ENCODE peak calls at places on chromosomes 4 and X, in seven cellular contexts. X is cardiac muscle cell, V is endothelial cell of umbilical vein, M is mammary epithelial cell, Y is heart right ventricle, H is RWPE1, R is dorsolateral prefrontal cortex. L is an unnamed sample.

GRCh38 chrX:22323541-22323940 is 50.8 kb downstream of the CBLL2 start:
- DNase-seq in Y (no peak), V (peak; percentile 58), H (peak; percentile 37), M (peak; percentile 57), R (no peak), X (no peak), L (no peak)

GRCh38 chr4:185219551-185220344 is 10.3 kb downstream of the SNX25 start:
- DNase-seq in Y (peak; percentile 25), R (peak; percentile 51), H (no peak), M (no peak), X (no peak), V (peak; percentile 45), L (peak; percentile 77)

GRCh38 chr4:304987-305680 is at the start of gene ZNF732:
- DNase-seq in H (peak; percentile 95), M (peak; percentile 89), Y (peak; percentile 18), R (peak; percentile 29), V (peak; percentile 27), X (peak; percentile 95), L (no peak)

GRCh38 chr4:48604527-48604926 is 114.5 kb downstream of the ZAR1 start:
- DNase-seq in X (no peak), H (no peak), M (no peak), V (no peak), R (no peak), Y (no peak), L (no peak)

GRCh38 chr4:10160280-10160856 is 43.8 kb upstream of the WDR1 start:
- DNase-seq in H (no peak), Y (no peak), V (peak; percentile 34), M (no peak), X (peak; percentile 60), R (no peak), L (no peak)

GRCh38 chrX:54721424-54721823 is 76.6 kb downstream of the ITIH6 start:
- DNase-seq in X (no peak), M (peak; percentile 60), Y (no peak), V (no peak), R (no peak), H (peak; percentile 53), L (no peak)

GRCh38 chrX:6149231-6149870 is 79.3 kb downstream of the NLGN4X start:
- DNase-seq in X (no peak), Y (no peak), H (no peak), R (no peak), M (peak; percentile 21), V (no peak), L (no peak)

GRCh38 chrX:118497180-118497814 is 1.7 kb downstream of the DOCK11 start:
- DNase-seq in X (no peak), M (no peak), V (no peak), H (no peak), Y (no peak), R (no peak), L (no peak)

GRCh38 chrX:68018248-68019203 is 414.8 kb downstream of the OPHN1 start:
- DNase-seq in M (peak; percentile 26), X (peak; percentile 29), R (no peak), V (peak; percentile 29), Y (no peak), H (no peak), L (no peak)

GRCh38 chr4:7197910-7198309 is 5.6 kb downstream of the SORCS2 start:
- DNase-seq in X (no peak), Y (no peak), R (no peak), V (no peak), H (no peak), M (no peak), L (no peak)

GRCh38 chrX:130916636-130917422 is 13.8 kb upstream of the ENOX2 start:
- DNase-seq in X (peak; percentile 70), H (peak; percentile 31), V (peak; percentile 38), M (peak; percentile 21), Y (no peak), R (peak; percentile 33), L (peak; percentile 14)

GRCh38 chrX:25300994-25301393 is 285.2 kb upstream of the ARX start:
- DNase-seq in V (no peak), R (no peak), M (no peak), H (no peak), Y (no peak), X (no peak), L (no peak)

GRCh38 chr4:190019023-190019858 is 7.8 kb downstream of the FRG2 start:
- DNase-seq in R (no peak), Y (no peak), H (no peak), V (no peak), M (no peak), X (no peak), L (no peak)

GRCh38 chrX:116379854-116380253 is 56.6 kb upstream of the SLC6A14 start:
- DNase-seq in H (peak; percentile 52), R (no peak), V (peak; percentile 0), Y (peak; percentile 6), M (peak; percentile 79), X (no peak), L (no peak)

GRCh38 chr4:54940996-54941395 is 184.4 kb downstream of the KDR start:
- DNase-seq in H (no peak), V (no peak), R (no peak), Y (no peak), X (no peak), M (no peak), L (no peak)

GRCh38 chrX:118115948-118116307 is 682 bp downstream of the KLHL13 start:
- DNase-seq in H (no peak), Y (peak; percentile 3), M (no peak), V (no peak), X (no peak), R (no peak), L (no peak)

GRCh38 chr4:39151120-39151713 is 31.1 kb upstream of the WDR19 start:
- DNase-seq in Y (no peak), M (no peak), X (no peak), R (no peak), H (no peak), V (no peak), L (no peak)

GRCh38 chrX:6203462-6204215 is 25.0 kb downstream of the NLGN4X start:
- DNase-seq in R (no peak), V (no peak), Y (no peak), H (no peak), X (no peak), M (no peak), L (no peak)

GRCh38 chr4:151325320-151326246 is at the start of gene SH3D19:
- DNase-seq in M (peak; percentile 78), R (peak; percentile 31), Y (peak; percentile 81), X (peak; percentile 64), H (peak; percentile 60), V (peak; percentile 91), L (peak; percentile 51)

DNA sequence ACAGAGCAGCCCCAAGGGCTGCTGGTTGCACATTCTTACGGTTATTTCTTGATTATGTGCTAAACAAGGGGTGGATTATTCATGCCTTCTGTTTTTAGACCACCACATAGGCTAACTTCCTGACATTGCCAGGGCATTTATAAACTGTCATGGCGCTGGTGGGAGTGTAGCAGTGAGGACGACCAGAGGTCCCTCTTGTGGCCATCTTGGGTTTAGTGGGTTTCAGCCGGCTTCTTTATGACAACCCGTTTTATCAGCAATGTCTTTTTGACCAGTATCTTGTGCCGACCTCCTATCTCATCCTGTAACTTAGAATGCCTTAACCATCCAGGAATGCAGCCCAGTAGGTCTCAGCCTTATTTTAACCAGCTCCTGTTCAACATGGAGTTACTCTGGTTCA is 212.4 kb upstream of the GRID2 start:
- DNase-seq in V (no peak), H (no peak), R (no peak), M (no peak), Y (no peak), X (no peak), L (no peak)
- H3K27ac ChIP-seq in V (no peak overlapping the region), H (no peak overlapping the region), R (no peak overlapping the region), M (no peak overlapping the region), Y (no peak overlapping the region), X (no peak overlapping the region), L (no peak overlapping the region)

GRCh38 chrX:69083361-69083760 is 81.9 kb downstream of the PJA1 start:
- DNase-seq in Y (no peak), M (no peak), R (no peak), V (no peak), H (no peak), X (no peak), L (no peak)

GRCh38 chrX:69082055-69082752 is 83.0 kb downstream of the PJA1 start:
- DNase-seq in M (no peak), H (no peak), R (no peak), X (no peak), Y (no peak), V (no peak), L (no peak)

GRCh38 chrX:69082753-69083150 is 82.5 kb downstream of the PJA1 start:
- DNase-seq in Y (no peak), R (no peak), H (no peak), X (no peak), V (no peak), M (no peak), L (no peak)

GRCh38 chrX:69085151-69085550 is 80.1 kb downstream of the PJA1 start:
- DNase-seq in M (no peak), V (no peak), X (no peak), Y (no peak), H (no peak), R (no peak), L (no peak)

DNA sequence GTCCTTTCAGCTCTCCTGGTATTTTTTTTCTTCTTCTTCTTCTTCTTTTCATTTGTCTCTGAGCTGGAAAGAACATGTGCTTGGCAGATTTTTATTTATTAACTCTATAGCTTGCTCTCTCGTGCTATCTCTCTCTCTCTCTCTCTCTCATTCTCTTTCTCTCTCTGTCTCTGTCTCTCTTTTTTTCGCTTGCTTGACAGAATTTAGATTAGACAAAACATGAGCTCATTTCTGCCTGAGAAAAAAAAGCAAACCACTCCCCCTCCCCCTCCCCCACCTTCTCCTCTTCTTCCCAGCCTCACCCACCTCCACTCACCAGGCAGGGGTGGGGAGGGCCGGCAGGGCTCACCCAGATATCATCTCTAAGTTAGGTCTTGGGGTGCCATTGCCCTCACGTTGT is 81.5 kb downstream of the PJA1 start:
- DNase-seq in M (no peak), R (no peak), H (no peak), V (no peak), X (no peak), Y (no peak), L (no peak)
- H3K27ac ChIP-seq in M (no peak overlapping the region), R (no peak overlapping the region), H (no peak overlapping the region), V (no peak overlapping the region), X (no peak overlapping the region), Y (no peak overlapping the region), L (no peak overlapping the region)

GRCh38 chr4:153962311-153963039 is 173.6 kb upstream of the SFRP2 start:
- DNase-seq in H (no peak), Y (no peak), M (no peak), X (no peak), R (no peak), V (no peak), L (no peak)
- H3K27ac ChIP-seq in H (no peak overlapping the region), Y (no peak overlapping the region), M (no peak overlapping the region), X (no peak overlapping the region), R (no peak overlapping the region), V (no peak overlapping the region), L (no peak overlapping the region)

GRCh38 chr4:118947095-118947494 is 58.4 kb downstream of the SYNPO2 start:
- DNase-seq in Y (no peak), H (no peak), R (no peak), X (no peak), M (no peak), V (no peak), L (no peak)

GRCh38 chr4:118950929-118951570 is 62.4 kb downstream of the SYNPO2 start:
- DNase-seq in R (no peak), H (no peak), X (no peak), V (no peak), M (no peak), Y (no peak), L (no peak)

GRCh38 chr4:118950224-118950623 is 61.6 kb downstream of the SYNPO2 start:
- DNase-seq in X (no peak), M (no peak), Y (no peak), H (no peak), R (no peak), V (no peak), L (no peak)

GRCh38 chr4:118953276-118953675 is 64.6 kb downstream of the SYNPO2 start:
- DNase-seq in X (no peak), H (no peak), M (no peak), R (no peak), V (no peak), Y (no peak), L (no peak)

GRCh38 chr4:118948545-118949144 is 60.0 kb downstream of the SYNPO2 start:
- DNase-seq in Y (no peak), H (no peak), R (no peak), V (no peak), M (no peak), X (no peak), L (no peak)
- H3K27ac ChIP-seq in Y (no peak overlapping the region), H (no peak overlapping the region), R (no peak overlapping the region), V (no peak overlapping the region), M (no peak overlapping the region), X (no peak overlapping the region), L (no peak overlapping the region)